ENCODE peak calls at places on chromosomes 12 and 14, in nine cellular contexts. U is EL; H is MG63; X is naive B cell; N is hippocampal formation; G is cortex of kidney; S is uterus; L is activated CD4-positive, alpha-beta T cell treated with anti-CD3 and anti-CD28 coated beads for 48 hours; J is DMS53. I is an unnamed sample.

GRCh38 chr12:64937466-64937865 is 113.0 kb downstream of the TBC1D30 start:
- DNase-seq in S (no peak), H (no peak), N (no peak), G (no peak), U (no peak), L (no peak), X (no peak), J (no peak), I (no peak)

GRCh38 chr12:112841891-112842290 is 50.3 kb downstream of the RPH3A start:
- DNase-seq in L (no peak), S (no peak), G (no peak), U (peak; percentile 62), H (no peak), N (no peak), J (no peak), X (no peak), I (no peak)

GRCh38 chr14:21911877-21912276 is 238.3 kb upstream of the OR4E1 start:
- DNase-seq in H (no peak), L (no peak), X (no peak), S (no peak), J (no peak), G (no peak), N (no peak), U (no peak), I (no peak)

GRCh38 chr12:57149309-57149900 is 2.0 kb upstream of the LRP1-AS start:
- DNase-seq in S (peak; percentile 91), N (no peak), G (no peak), J (peak; percentile 69), U (peak; percentile 46), L (no peak), X (no peak), H (peak; percentile 77), I (no peak)

GRCh38 chr12:132056320-132056719 is 87.8 kb downstream of the DDX51 start:
- DNase-seq in H (no peak), J (no peak), S (no peak), N (no peak), L (no peak), G (no peak), X (no peak), U (no peak), I (no peak)

GRCh38 chr12:127115468-127116035 is 1151.4 kb upstream of the TMEM132C start:
- DNase-seq in L (no peak), G (no peak), X (no peak), J (no peak), N (no peak), S (no peak), H (no peak), U (no peak), I (no peak)

GRCh38 chr12:71558445-71558844 is 105.2 kb downstream of the ZFC3H1 start:
- DNase-seq in N (no peak), G (no peak), L (no peak), H (no peak), S (no peak), U (peak; percentile 21), J (no peak), X (no peak), I (no peak)

GRCh38 chr12:31041033-31041564 is 32.6 kb upstream of the DDX11 start:
- DNase-seq in G (no peak), J (no peak), L (no peak), H (no peak), N (no peak), S (no peak), U (no peak), X (no peak), I (no peak)

GRCh38 chr12:111413442-111414086 is 7.8 kb downstream of the SH2B3 start:
- DNase-seq in S (no peak), J (peak; percentile 48), N (no peak), U (peak; percentile 87), X (no peak), H (peak; percentile 79), G (no peak), L (no peak), I (no peak)

GRCh38 chr12:15937902-15938301 is 26.8 kb downstream of the DERA start:
- DNase-seq in U (no peak), N (no peak), J (no peak), G (no peak), L (no peak), X (no peak), H (no peak), S (no peak), I (no peak)

GRCh38 chr14:105485720-105486332 is 860 bp upstream of the CRIP1 start:
- DNase-seq in U (no peak), N (no peak), S (no peak), J (peak; percentile 60), G (no peak), X (peak; percentile 51), H (no peak), L (peak; percentile 65), I (no peak)

GRCh38 chr12:48686037-48686595 is 4.1 kb upstream of the KANSL2 start:
- DNase-seq in L (no peak), G (no peak), N (no peak), U (no peak), H (no peak), J (no peak), S (no peak), X (no peak), I (no peak)

GRCh38 chr12:1846421-1847405 is 26.3 kb downstream of the LRTM2 start:
- DNase-seq in H (no peak), S (peak; percentile 9), G (no peak), J (no peak), U (no peak), X (no peak), N (no peak), L (no peak), I (no peak)

GRCh38 chr12:50074936-50075807 is 10.0 kb upstream of the SMARCD1 start:
- DNase-seq in S (peak; percentile 85), N (peak; percentile 73), U (peak; percentile 87), X (peak; percentile 76), J (peak; percentile 89), H (peak; percentile 84), L (peak; percentile 87), G (no peak), I (peak; percentile 91)

GRCh38 chr12:112122823-112123690 is 2.3 kb upstream of the TRAFD1 start:
- DNase-seq in L (no peak), G (no peak), H (peak; percentile 57), U (peak; percentile 63), S (no peak), J (no peak), X (no peak), N (no peak), I (no peak)

GRCh38 chr12:102948941-102949352 is 8.5 kb upstream of the ASCL1 start:
- DNase-seq in X (peak; percentile 45), H (peak; percentile 6), G (no peak), S (no peak), N (peak; percentile 17), J (peak; percentile 92), L (peak; percentile 70), U (peak; percentile 31), I (peak; percentile 24)

GRCh38 chr12:7460375-7461259 is 16.7 kb upstream of the CD163L1 start:
- DNase-seq in J (peak; percentile 88), U (peak; percentile 45), N (no peak), L (peak; percentile 61), X (peak; percentile 6), H (peak; percentile 9), S (no peak), G (no peak), I (no peak)

GRCh38 chr12:106682594-106683234 is 91.8 kb upstream of the RIC8B start:
- DNase-seq in L (no peak), X (no peak), J (peak; percentile 47), H (no peak), N (no peak), S (no peak), U (peak; percentile 14), G (no peak), I (no peak)